ENCODE peak calls at places on chromosomes 5 and 9, in seven cellular contexts. One of them, this sample, is unnamed.

GRCh38 chr5:134290443-134290842 is 64.6 kb upstream of the PPP2CA start:
- DNase-seq in T follicular helper cell: no peak
- DNase-seq in NCI-H1105: no peak
- DNase-seq in GM19239: no peak
- DNase-seq in cardiac fibroblast: no peak
- DNase-seq in germinal center: no peak
- DNase-seq in hepatic stellate cell: no peak
- DNase-seq in this sample: no peak

GRCh38 chr9:31996331-31996730 is 388.1 kb upstream of the ACO1 start:
- DNase-seq in T follicular helper cell: no peak
- DNase-seq in hepatic stellate cell: no peak
- DNase-seq in cardiac fibroblast: no peak
- DNase-seq in NCI-H1105: no peak
- DNase-seq in germinal center: no peak
- DNase-seq in GM19239: no peak
- DNase-seq in this sample: no peak

GRCh38 chr5:173808079-173808808 is 79.9 kb upstream of the CPEB4 start:
- DNase-seq in T follicular helper cell: no peak
- DNase-seq in NCI-H1105: no peak
- DNase-seq in germinal center: no peak
- DNase-seq in GM19239: no peak
- DNase-seq in cardiac fibroblast: no peak
- DNase-seq in hepatic stellate cell: no peak
- DNase-seq in this sample: no peak

GRCh38 chr5:93607367-93608258 is 24.6 kb downstream of the NR2F1 start:
- DNase-seq in hepatic stellate cell: no peak
- DNase-seq in T follicular helper cell: no peak
- DNase-seq in germinal center: no peak
- DNase-seq in NCI-H1105: no peak
- DNase-seq in GM19239: no peak
- DNase-seq in cardiac fibroblast: peak; percentile 76
- DNase-seq in this sample: no peak

GRCh38 chr5:115424030-115424429 is 120.5 kb downstream of the FEM1C start:
- DNase-seq in germinal center: no peak
- DNase-seq in GM19239: no peak
- DNase-seq in cardiac fibroblast: no peak
- DNase-seq in NCI-H1105: no peak
- DNase-seq in hepatic stellate cell: no peak
- DNase-seq in T follicular helper cell: no peak
- DNase-seq in this sample: no peak

GRCh38 chr9:7782390-7783120 is 17.0 kb downstream of the DMAC1 start:
- DNase-seq in hepatic stellate cell: no peak
- DNase-seq in T follicular helper cell: no peak
- DNase-seq in germinal center: no peak
- DNase-seq in NCI-H1105: peak; percentile 4
- DNase-seq in cardiac fibroblast: no peak
- DNase-seq in GM19239: no peak
- DNase-seq in this sample: no peak

GRCh38 chr9:133977421-133978201 is 14.5 kb downstream of the VAV2 start:
- DNase-seq in germinal center: no peak
- DNase-seq in hepatic stellate cell: no peak
- DNase-seq in cardiac fibroblast: no peak
- DNase-seq in NCI-H1105: no peak
- DNase-seq in T follicular helper cell: no peak
- DNase-seq in GM19239: no peak
- DNase-seq in this sample: no peak

GRCh38 chr9:121736964-121737462 is 85.6 kb downstream of the DAB2IP start:
- DNase-seq in hepatic stellate cell: no peak
- DNase-seq in cardiac fibroblast: no peak
- DNase-seq in NCI-H1105: no peak
- DNase-seq in GM19239: no peak
- DNase-seq in germinal center: peak; percentile 48
- DNase-seq in T follicular helper cell: no peak
- DNase-seq in this sample: no peak

GRCh38 chr9:136855461-136856077 is 3.4 kb downstream of the MAMDC4 start:
- DNase-seq in NCI-H1105: no peak
- DNase-seq in cardiac fibroblast: no peak
- DNase-seq in GM19239: no peak
- DNase-seq in T follicular helper cell: no peak
- DNase-seq in hepatic stellate cell: no peak
- DNase-seq in germinal center: no peak
- DNase-seq in this sample: no peak

GRCh38 chr9:8531831-8532230 is 732.3 kb upstream of the DMAC1 start:
- DNase-seq in T follicular helper cell: no peak
- DNase-seq in GM19239: no peak
- DNase-seq in hepatic stellate cell: no peak
- DNase-seq in cardiac fibroblast: no peak
- DNase-seq in NCI-H1105: no peak
- DNase-seq in germinal center: no peak
- DNase-seq in this sample: no peak

GRCh38 chr5:126460977-126461376 is 37.8 kb downstream of the GRAMD2B start:
- DNase-seq in GM19239: no peak
- DNase-seq in cardiac fibroblast: no peak
- DNase-seq in T follicular helper cell: no peak
- DNase-seq in germinal center: no peak
- DNase-seq in NCI-H1105: no peak
- DNase-seq in hepatic stellate cell: no peak
- DNase-seq in this sample: no peak

GRCh38 chr5:75152861-75153260 is 83.8 kb downstream of the ANKRD31 start:
- DNase-seq in germinal center: no peak
- DNase-seq in T follicular helper cell: no peak
- DNase-seq in cardiac fibroblast: no peak
- DNase-seq in NCI-H1105: no peak
- DNase-seq in GM19239: no peak
- DNase-seq in hepatic stellate cell: no peak
- DNase-seq in this sample: no peak

GRCh38 chr5:108793207-108793606 is 45.5 kb downstream of the FER start:
- DNase-seq in GM19239: no peak
- DNase-seq in germinal center: no peak
- DNase-seq in T follicular helper cell: no peak
- DNase-seq in cardiac fibroblast: no peak
- DNase-seq in NCI-H1105: no peak
- DNase-seq in hepatic stellate cell: no peak
- DNase-seq in this sample: no peak

GRCh38 chr5:103021310-103021709 is 98.6 kb downstream of the GIN1 start:
- DNase-seq in T follicular helper cell: no peak
- DNase-seq in hepatic stellate cell: no peak
- DNase-seq in NCI-H1105: no peak
- DNase-seq in germinal center: no peak
- DNase-seq in GM19239: no peak
- DNase-seq in cardiac fibroblast: no peak
- DNase-seq in this sample: no peak

GRCh38 chr9:91001146-91001611 is 199.6 kb downstream of the SYK start:
- DNase-seq in germinal center: no peak
- DNase-seq in NCI-H1105: peak; percentile 93
- DNase-seq in hepatic stellate cell: no peak
- DNase-seq in cardiac fibroblast: peak; percentile 44
- DNase-seq in T follicular helper cell: no peak
- DNase-seq in GM19239: no peak
- DNase-seq in this sample: peak; percentile 36

GRCh38 chr5:115963566-115963965 is 1.3 kb downstream of the LVRN start:
- DNase-seq in NCI-H1105: no peak
- DNase-seq in T follicular helper cell: no peak
- DNase-seq in cardiac fibroblast: no peak
- DNase-seq in hepatic stellate cell: no peak
- DNase-seq in germinal center: no peak
- DNase-seq in GM19239: no peak
- DNase-seq in this sample: no peak

GRCh38 chr9:135223831-135224230 is 136.4 kb downstream of the OLFM1 start:
- DNase-seq in NCI-H1105: no peak
- DNase-seq in GM19239: no peak
- DNase-seq in germinal center: no peak
- DNase-seq in cardiac fibroblast: no peak
- DNase-seq in hepatic stellate cell: no peak
- DNase-seq in T follicular helper cell: no peak
- DNase-seq in this sample: no peak

GRCh38 chr5:176816043-176816745 is 5.8 kb downstream of the UNC5A start:
- DNase-seq in GM19239: no peak
- DNase-seq in hepatic stellate cell: no peak
- DNase-seq in germinal center: no peak
- DNase-seq in NCI-H1105: peak; percentile 77
- DNase-seq in cardiac fibroblast: no peak
- DNase-seq in T follicular helper cell: no peak
- DNase-seq in this sample: no peak

GRCh38 chr5:138458856-138459255 is 6.4 kb upstream of the EGR1 start:
- DNase-seq in germinal center: no peak
- DNase-seq in T follicular helper cell: no peak
- DNase-seq in hepatic stellate cell: no peak
- DNase-seq in NCI-H1105: no peak
- DNase-seq in cardiac fibroblast: no peak
- DNase-seq in GM19239: no peak
- DNase-seq in this sample: no peak

GRCh38 chr9:132769895-132770774 is 99.9 kb downstream of the GTF3C4 start:
- DNase-seq in cardiac fibroblast: peak; percentile 75
- DNase-seq in hepatic stellate cell: peak; percentile 79
- DNase-seq in germinal center: peak; percentile 81
- DNase-seq in NCI-H1105: no peak
- DNase-seq in GM19239: peak; percentile 76
- DNase-seq in T follicular helper cell: peak; percentile 39
- DNase-seq in this sample: no peak

GRCh38 chr5:126624534-126624933 is 23.8 kb downstream of the PHAX start:
- DNase-seq in germinal center: no peak
- DNase-seq in NCI-H1105: no peak
- DNase-seq in hepatic stellate cell: peak; percentile 81
- DNase-seq in cardiac fibroblast: peak; percentile 79
- DNase-seq in GM19239: no peak
- DNase-seq in T follicular helper cell: no peak
- DNase-seq in this sample: peak; percentile 87

GRCh38 chr9:77731008-77731698 is 83.0 kb upstream of the GNA14 start:
- DNase-seq in cardiac fibroblast: no peak
- DNase-seq in T follicular helper cell: no peak
- DNase-seq in NCI-H1105: no peak
- DNase-seq in GM19239: no peak
- DNase-seq in hepatic stellate cell: no peak
- DNase-seq in germinal center: no peak
- DNase-seq in this sample: no peak

GRCh38 chr9:34866614-34867013 is 91.5 kb upstream of the PHF24 start:
- DNase-seq in germinal center: no peak
- DNase-seq in hepatic stellate cell: no peak
- DNase-seq in cardiac fibroblast: no peak
- DNase-seq in T follicular helper cell: no peak
- DNase-seq in GM19239: no peak
- DNase-seq in NCI-H1105: no peak
- DNase-seq in this sample: no peak

GRCh38 chr5:101306391-101307137 is 403.5 kb upstream of the ST8SIA4 start:
- DNase-seq in NCI-H1105: no peak
- DNase-seq in hepatic stellate cell: no peak
- DNase-seq in cardiac fibroblast: no peak
- DNase-seq in GM19239: no peak
- DNase-seq in T follicular helper cell: no peak
- DNase-seq in germinal center: no peak
- DNase-seq in this sample: no peak

GRCh38 chr5:10539685-10539998 is 24.2 kb upstream of the ANKRD33B start:
- DNase-seq in cardiac fibroblast: peak; percentile 34
- DNase-seq in NCI-H1105: no peak
- DNase-seq in T follicular helper cell: no peak
- DNase-seq in hepatic stellate cell: no peak
- DNase-seq in GM19239: no peak
- DNase-seq in germinal center: no peak
- DNase-seq in this sample: no peak

GRCh38 chr5:151224372-151224771 is 480 bp upstream of the CCDC69 start:
- DNase-seq in GM19239: no peak
- DNase-seq in cardiac fibroblast: no peak
- DNase-seq in NCI-H1105: no peak
- DNase-seq in germinal center: peak; percentile 72
- DNase-seq in T follicular helper cell: no peak
- DNase-seq in hepatic stellate cell: no peak
- DNase-seq in this sample: no peak

GRCh38 chr5:80151890-80152289 is 104.0 kb downstream of the SERINC5 start:
- DNase-seq in germinal center: no peak
- DNase-seq in hepatic stellate cell: no peak
- DNase-seq in NCI-H1105: no peak
- DNase-seq in T follicular helper cell: no peak
- DNase-seq in cardiac fibroblast: no peak
- DNase-seq in GM19239: no peak
- DNase-seq in this sample: no peak

GRCh38 chr9:16138961-16139441 is 586.2 kb downstream of the CCDC171 start:
- DNase-seq in hepatic stellate cell: peak; percentile 41
- DNase-seq in germinal center: no peak
- DNase-seq in cardiac fibroblast: peak; percentile 82
- DNase-seq in NCI-H1105: no peak
- DNase-seq in T follicular helper cell: no peak
- DNase-seq in GM19239: no peak
- DNase-seq in this sample: peak; percentile 97

GRCh38 chr5:74257645-74258328 is 382.7 kb downstream of the ENC1 start:
- DNase-seq in cardiac fibroblast: peak; percentile 90
- DNase-seq in NCI-H1105: no peak
- DNase-seq in T follicular helper cell: no peak
- DNase-seq in hepatic stellate cell: no peak
- DNase-seq in GM19239: peak; percentile 14
- DNase-seq in germinal center: no peak
- DNase-seq in this sample: no peak

GRCh38 chr5:179432547-179432946 is 87.3 kb upstream of the ADAMTS2 start:
- DNase-seq in T follicular helper cell: no peak
- DNase-seq in NCI-H1105: no peak
- DNase-seq in cardiac fibroblast: no peak
- DNase-seq in GM19239: no peak
- DNase-seq in germinal center: no peak
- DNase-seq in hepatic stellate cell: no peak
- DNase-seq in this sample: no peak

This sample was measured in skeletal muscle cell.